ENCODE peak calls at places on chromosomes 7 and 10, in four cellular contexts. Y is pancreas, N is posterior vena cava, F is HTR-8/SVneo. M is an unnamed sample.

GRCh38 chr7:121503039-121503438 is 106.9 kb upstream of the FAM3C start:
- DNase-seq in Y (no peak), N (no peak), F (no peak), M (no peak)

GRCh38 chr10:72035488-72035887 is 52.9 kb downstream of the SPOCK2 start:
- DNase-seq in Y (no peak), N (no peak), F (no peak), M (no peak)

GRCh38 chr10:47356708-47357107 is 8.5 kb downstream of the RBP3 start:
- DNase-seq in Y (no peak), N (no peak), F (no peak), M (no peak)

GRCh38 chr10:57979466-57979865 is 288.2 kb downstream of the IPMK start:
- DNase-seq in Y (no peak), N (no peak), F (no peak), M (no peak)

GRCh38 chr7:1537631-1538412 is 7.3 kb downstream of the MAFK start:
- DNase-seq in Y (peak), N (peak), F (peak), M (peak)

GRCh38 chr7:77254429-77254828 is 54.8 kb upstream of the FGL2 start:
- DNase-seq in Y (no peak), N (no peak), F (no peak), M (no peak)

GRCh38 chr10:62083868-62084267 is 182.4 kb downstream of the ARID5B start:
- DNase-seq in Y (no peak), N (no peak), F (no peak), M (no peak)

GRCh38 chr7:36224916-36225858 is 72.1 kb downstream of the EEPD1 start:
- DNase-seq in Y (no peak), N (no peak), F (no peak), M (no peak)

GRCh38 chr7:20561908-20562307 is 53.6 kb upstream of the ABCB5 start:
- DNase-seq in Y (no peak), N (no peak), F (no peak), M (no peak)

GRCh38 chr7:1925349-1925748 is 255.3 kb downstream of the ELFN1 start:
- DNase-seq in Y (no peak), N (no peak), F (no peak), M (no peak)

GRCh38 chr10:11339660-11340059 is 271.8 kb downstream of the USP6NL start:
- DNase-seq in Y (no peak), N (no peak), F (no peak), M (no peak)

GRCh38 chr10:132889556-132889955 is 52.8 kb downstream of the CFAP46 start:
- DNase-seq in Y (peak), N (no peak), F (no peak), M (no peak)

GRCh38 chr7:82109288-82109687 is 334.3 kb downstream of the CACNA2D1 start:
- DNase-seq in Y (no peak), N (no peak), F (peak), M (peak)

GRCh38 chr10:71474702-71475242 is 78.1 kb downstream of the CDH23 start:
- DNase-seq in Y (no peak), N (no peak), F (no peak), M (no peak)

GRCh38 chr7:24880886-24881285 is 99.1 kb downstream of the OSBPL3 start:
- DNase-seq in Y (no peak), N (no peak), F (no peak), M (no peak)

GRCh38 chr10:133608855-133609254 is 17.7 kb downstream of the FRG2B start:
- DNase-seq in Y (no peak), N (no peak), F (peak), M (no peak)

GRCh38 chr7:41628926-41629325 is 74.0 kb downstream of the INHBA start:
- DNase-seq in Y (no peak), N (no peak), F (no peak), M (no peak)

GRCh38 chr7:72336887-72337821 is 75.0 kb downstream of the CALN1 start:
- DNase-seq in Y (peak), N (no peak), F (no peak), M (no peak)

GRCh38 chr7:28729276-28729675 is 228.9 kb downstream of the TRIL start:
- DNase-seq in Y (no peak), N (no peak), F (no peak), M (no peak)

GRCh38 chr10:100403734-100404133 is 56.7 kb downstream of the SCD start:
- DNase-seq in Y (no peak), N (no peak), F (no peak), M (no peak)

GRCh38 chr7:19116121-19117080 is 1.0 kb downstream of the TWIST1 start:
- DNase-seq in Y (peak), N (peak), F (peak), M (no peak)

GRCh38 chr10:14560794-14561765 is 213.6 kb downstream of the FAM107B start:
- DNase-seq in Y (no peak), N (no peak), F (no peak), M (no peak)

GRCh38 chr10:60794953-60795352 is 16.7 kb downstream of the CDK1 start:
- DNase-seq in Y (no peak), N (no peak), F (no peak), M (no peak)

GRCh38 chr7:30859940-30860623 is 51.6 kb upstream of the AQP1 start:
- DNase-seq in Y (no peak), N (no peak), F (no peak), M (no peak)

GRCh38 chr7:76020031-76020714 is 25.8 kb upstream of the TMEM120A start:
- DNase-seq in Y (peak), N (peak), F (peak), M (peak)

GRCh38 chr10:70970830-70971229 is 82.5 kb upstream of the PCBD1 start:
- DNase-seq in Y (no peak), N (no peak), F (no peak), M (no peak)

GRCh38 chr10:97134202-97134601 is 51.6 kb downstream of the SLIT1 start:
- DNase-seq in Y (no peak), N (no peak), F (no peak), M (no peak)

GRCh38 chr10:9230625-9231024 is 1176.1 kb downstream of the GATA3 start:
- DNase-seq in Y (no peak), N (no peak), F (no peak), M (no peak)

GRCh38 chr7:25949672-25950487 is 202.1 kb upstream of the NFE2L3 start:
- DNase-seq in Y (peak), N (no peak), F (no peak), M (no peak)

GRCh38 chr10:73433538-73433867 is at the start of gene MSS51:
- DNase-seq in Y (no peak), N (no peak), F (no peak), M (no peak)

GRCh38 chr10:48901152-48901705 is 38.4 kb downstream of the LRRC18 start:
- DNase-seq in Y (no peak), N (no peak), F (no peak), M (no peak)

GRCh38 chr7:149723082-149723767 is 50.2 kb downstream of the ZNF467 start:
- DNase-seq in Y (no peak), N (peak), F (no peak), M (no peak)